ENCODE peak calls at places on chromosomes 11 and 22, in ten cellular contexts. O is neural crest cell; Q is NB4; K is omental fat pad; P is CD8-positive, alpha-beta T cell; M is CD4-positive, alpha-beta T cell; W is testis; N is IMR-90; S is kidney; B is cardiac fibroblast. I is an unnamed sample.

GRCh38 chr11:40100204-40100603 is 1359.2 kb downstream of the LRRC4C start:
- DNase-seq in O (no peak), Q (no peak), K (no peak), P (no peak), M (no peak), W (no peak), N (no peak), S (no peak), B (no peak), I (no peak)

GRCh38 chr22:22384668-22385244 is 123.8 kb downstream of the ZNF280B start:
- DNase-seq in O (no peak), Q (no peak), K (no peak), P (no peak), M (no peak), W (no peak), N (no peak), S (no peak), B (no peak), I (no peak)

GRCh38 chr22:44892243-44892642 is 117.6 kb downstream of the PHF21B start:
- DNase-seq in O (no peak), Q (no peak), K (no peak), P (no peak), M (no peak), W (no peak), N (no peak), S (peak), B (no peak), I (no peak)

GRCh38 chr11:17719028-17719939 is at the start of gene MYOD1:
- DNase-seq in O (no peak), Q (no peak), K (no peak), P (no peak), M (no peak), W (no peak), N (no peak), S (no peak), B (no peak), I (no peak)

GRCh38 chr22:22935056-22935545 is 47.5 kb downstream of the IGLL5 start:
- DNase-seq in O (no peak), Q (no peak), K (no peak), P (no peak), M (no peak), W (no peak), N (no peak), S (peak), B (no peak), I (no peak)

GRCh38 chr11:61082931-61083531 is 19.3 kb upstream of the CD5 start:
- DNase-seq in O (no peak), Q (no peak), K (no peak), P (no peak), M (peak), W (no peak), N (no peak), S (no peak), B (no peak), I (no peak)

GRCh38 chr11:16739326-16739875 is 954 bp downstream of the C11orf58 start:
- DNase-seq in O (no peak), Q (peak), K (no peak), P (no peak), M (no peak), W (no peak), N (peak), S (no peak), B (peak), I (no peak)

GRCh38 chr22:39949964-39950737 is 10.0 kb upstream of the TMA7B start:
- DNase-seq in O (no peak), Q (no peak), K (no peak), P (no peak), M (no peak), W (no peak), N (no peak), S (no peak), B (no peak), I (no peak)

GRCh38 chr11:15641191-15641810 is 526.6 kb downstream of the INSC start:
- DNase-seq in O (no peak), Q (no peak), K (no peak), P (no peak), M (no peak), W (no peak), N (no peak), S (no peak), B (no peak), I (no peak)

GRCh38 chr11:72243567-72244316 is at the start of gene PHOX2A:
- DNase-seq in O (peak), Q (no peak), K (no peak), P (no peak), M (no peak), W (no peak), N (no peak), S (peak), B (no peak), I (no peak)

GRCh38 chr11:112285918-112286317 is 25.3 kb upstream of the PLET1 start:
- DNase-seq in O (no peak), Q (no peak), K (no peak), P (no peak), M (no peak), W (no peak), N (peak), S (no peak), B (peak), I (no peak)

GRCh38 chr11:112212710-112213109 is 13.5 kb upstream of the PTS start:
- DNase-seq in O (no peak), Q (no peak), K (no peak), P (no peak), M (no peak), W (peak), N (no peak), S (no peak), B (peak), I (no peak)

GRCh38 chr11:34501500-34501899 is 12.1 kb downstream of the ELF5 start:
- DNase-seq in O (no peak), Q (peak), K (no peak), P (no peak), M (no peak), W (no peak), N (peak), S (no peak), B (peak), I (no peak)

GRCh38 chr11:124749920-124750319 is 2.1 kb downstream of the VSIG2 start:
- DNase-seq in O (no peak), Q (no peak), K (no peak), P (no peak), M (no peak), W (no peak), N (no peak), S (no peak), B (no peak), I (no peak)

GRCh38 chr11:35116762-35117588 is 22.0 kb upstream of the CD44 start:
- DNase-seq in O (no peak), Q (no peak), K (no peak), P (no peak), M (no peak), W (no peak), N (peak), S (no peak), B (peak), I (no peak)

GRCh38 chr22:35315141-35315854 is 15.6 kb downstream of the TOM1 start:
- DNase-seq in O (no peak), Q (no peak), K (no peak), P (no peak), M (no peak), W (no peak), N (no peak), S (no peak), B (no peak), I (no peak)

GRCh38 chr11:77661670-77662069 is 24.1 kb upstream of the CLNS1A start:
- DNase-seq in O (no peak), Q (no peak), K (no peak), P (no peak), M (no peak), W (no peak), N (no peak), S (no peak), B (no peak), I (no peak)

GRCh38 chr11:131829725-131830124 is 459.3 kb downstream of the NTM start:
- DNase-seq in O (no peak), Q (no peak), K (no peak), P (no peak), M (no peak), W (no peak), N (no peak), S (no peak), B (no peak), I (no peak)

GRCh38 chr22:29603358-29604191 is at the start of gene NF2:
- DNase-seq in O (peak), Q (peak), K (peak), P (peak), M (peak), W (peak), N (peak), S (peak), B (peak), I (peak)

GRCh38 chr11:111376453-111376871 is 2.6 kb downstream of the POU2AF1 start:
- DNase-seq in O (no peak), Q (no peak), K (no peak), P (no peak), M (no peak), W (no peak), N (no peak), S (no peak), B (no peak), I (no peak)

GRCh38 chr11:113989381-113989780 is 14.5 kb downstream of the HTR3A start:
- DNase-seq in O (no peak), Q (no peak), K (no peak), P (no peak), M (no peak), W (no peak), N (no peak), S (no peak), B (no peak), I (no peak)

GRCh38 chr11:102623128-102623527 is 2.0 kb downstream of the MMP20 start:
- DNase-seq in O (no peak), Q (no peak), K (no peak), P (no peak), M (no peak), W (no peak), N (no peak), S (no peak), B (no peak), I (no peak)

GRCh38 chr11:43269229-43269928 is 42.4 kb upstream of the API5 start:
- DNase-seq in O (no peak), Q (no peak), K (no peak), P (no peak), M (no peak), W (peak), N (no peak), S (peak), B (no peak), I (no peak)

GRCh38 chr11:43268161-43268560 is 43.6 kb upstream of the API5 start:
- DNase-seq in O (no peak), Q (no peak), K (no peak), P (no peak), M (no peak), W (peak), N (no peak), S (peak), B (no peak), I (no peak)

GRCh38 chr11:43270468-43270867 is 41.3 kb upstream of the API5 start:
- DNase-seq in O (no peak), Q (no peak), K (no peak), P (no peak), M (no peak), W (no peak), N (no peak), S (no peak), B (no peak), I (no peak)

GRCh38 chr11:43268786-43269185 is 43.0 kb upstream of the API5 start:
- DNase-seq in O (no peak), Q (no peak), K (no peak), P (no peak), M (no peak), W (no peak), N (no peak), S (no peak), B (no peak), I (no peak)
- TF ChIP-seq CTCF in O (no peak), Q (no peak), K (no peak), P (no peak), M (no peak), W (no peak), N (no peak), S (no peak), B (no peak), I (no peak)

GRCh38 chr22:19036523-19037273 is 85.5 kb downstream of the DGCR2 start:
- DNase-seq in O (no peak), Q (peak), K (no peak), P (no peak), M (no peak), W (no peak), N (peak), S (peak), B (peak), I (no peak)
- TF ChIP-seq CTCF in O (no peak), Q (no peak), K (no peak), P (no peak), M (no peak), W (no peak), N (no peak), S (no peak), B (peak), I (no peak)

GRCh38 chr22:36368359-36368983 is 19.3 kb downstream of the MYH9 start:
- DNase-seq in O (no peak), Q (no peak), K (no peak), P (no peak), M (no peak), W (no peak), N (peak), S (no peak), B (peak), I (no peak)
- TF ChIP-seq CTCF in O (peak), Q (no peak), K (no peak), P (no peak), M (peak), W (no peak), N (peak), S (no peak), B (no peak), I (no peak)

GRCh38 chr11:46391578-46392420 is at the start of gene CHRM4:
- DNase-seq in O (peak), Q (peak), K (no peak), P (no peak), M (no peak), W (peak), N (peak), S (no peak), B (peak), I (no peak)
- TF ChIP-seq CTCF in O (peak), Q (peak), K (no peak), P (no peak), M (no peak), W (no peak), N (peak), S (no peak), B (peak), I (no peak)

DNA sequence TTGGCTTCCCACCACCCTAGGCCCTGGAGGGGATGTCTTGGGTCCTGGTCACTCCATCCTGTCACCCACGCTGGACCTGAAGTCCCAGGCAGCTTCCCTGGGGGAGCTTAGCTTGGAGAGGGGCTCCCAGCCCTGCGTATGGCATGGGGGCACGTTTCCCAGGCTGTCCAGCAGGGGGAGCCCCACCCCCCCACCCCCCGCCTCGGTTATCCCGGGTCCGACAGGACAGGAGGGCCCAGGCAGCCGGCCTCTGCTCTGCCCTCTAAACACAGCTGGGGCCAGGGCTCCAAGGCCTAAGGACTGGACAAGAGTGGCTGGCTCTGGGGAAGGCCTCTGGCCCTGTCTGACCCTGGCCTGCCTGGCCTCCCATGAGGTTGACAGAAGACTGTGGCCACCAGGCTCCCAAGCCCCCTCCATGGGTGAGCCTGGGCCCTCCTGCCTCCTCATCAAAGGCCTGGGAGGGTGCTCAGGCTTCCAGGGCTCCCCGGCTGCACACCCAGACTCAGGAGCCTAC is 104.8 kb downstream of the NECTIN1 start:
- DNase-seq in O (no peak), Q (peak), K (no peak), P (no peak), M (no peak), W (no peak), N (no peak), S (no peak), B (no peak), I (no peak)
- TF ChIP-seq CTCF in O (peak), Q (peak), K (no peak), P (peak), M (peak), W (no peak), N (peak), S (peak), B (peak), I (peak)

DNA sequence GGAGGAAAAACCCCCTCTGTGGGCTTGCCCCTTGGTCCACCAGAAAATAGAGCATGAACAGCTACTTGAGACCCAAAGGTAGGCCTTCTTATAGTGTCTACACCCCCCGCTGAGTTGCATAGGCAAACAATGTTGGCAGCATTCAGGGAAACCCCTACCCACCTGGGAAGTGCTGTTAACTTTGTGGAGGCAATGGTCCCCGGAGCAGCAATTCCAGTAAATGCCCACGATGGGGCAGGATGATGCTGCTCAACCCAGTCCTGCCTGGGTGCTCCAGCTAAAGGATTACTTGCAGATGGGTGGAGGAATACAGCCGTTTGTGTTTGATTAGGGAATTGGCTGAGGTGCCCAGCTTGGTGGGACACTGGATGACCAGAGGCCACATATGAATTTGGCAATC is 381.3 kb upstream of the ANO5 start:
- DNase-seq in O (no peak), Q (no peak), K (no peak), P (no peak), M (no peak), W (peak), N (no peak), S (no peak), B (no peak), I (no peak)
- TF ChIP-seq CTCF in O (no peak), Q (no peak), K (no peak), P (no peak), M (no peak), W (no peak), N (no peak), S (no peak), B (no peak), I (no peak)

GRCh38 chr11:64803163-64803845 is at the start of gene MAP4K2:
- DNase-seq in O (peak), Q (peak), K (peak), P (peak), M (peak), W (peak), N (peak), S (peak), B (peak), I (peak)
- TF ChIP-seq CTCF in O (peak), Q (peak), K (no peak), P (no peak), M (no peak), W (no peak), N (peak), S (no peak), B (no peak), I (peak)

DNA sequence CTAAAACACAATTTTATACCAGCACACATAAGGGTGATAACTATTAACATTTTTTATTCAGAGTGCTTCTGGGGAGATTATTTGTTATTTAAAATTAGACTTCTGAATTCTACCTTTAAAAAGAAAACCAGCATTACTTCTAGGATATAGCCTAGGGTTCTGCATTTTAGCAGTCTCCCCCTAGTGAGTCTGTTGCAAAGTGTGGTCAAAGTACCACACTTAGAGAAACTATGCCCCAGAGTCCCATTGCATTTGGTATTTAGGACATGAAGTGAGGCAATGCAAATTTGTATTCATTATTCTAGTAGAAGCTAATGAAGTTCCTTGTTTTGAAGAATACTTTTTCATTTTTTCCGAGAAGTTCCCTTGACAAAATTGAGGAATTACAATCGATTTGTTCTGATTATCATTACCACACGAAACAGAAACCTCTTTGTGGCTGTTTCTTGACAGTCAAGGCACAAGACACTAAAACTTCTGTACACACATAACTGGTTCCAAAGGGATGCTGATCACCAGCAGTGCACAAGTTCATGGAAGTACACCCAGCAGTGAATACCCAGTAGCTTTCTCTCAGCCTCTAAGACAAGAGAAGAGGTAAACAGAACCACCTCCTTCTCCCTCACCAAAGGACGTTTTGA is 27.4 kb upstream of the CCDC34 start:
- DNase-seq in O (no peak), Q (no peak), K (no peak), P (no peak), M (no peak), W (no peak), N (no peak), S (no peak), B (no peak), I (no peak)
- TF ChIP-seq CTCF in O (no peak), Q (no peak), K (no peak), P (no peak), M (no peak), W (no peak), N (no peak), S (no peak), B (no peak), I (no peak)

GRCh38 chr11:86214710-86215109 is 29.8 kb upstream of the EED start:
- DNase-seq in O (no peak), Q (peak), K (no peak), P (no peak), M (no peak), W (no peak), N (no peak), S (no peak), B (no peak), I (no peak)
- TF ChIP-seq CTCF in O (no peak), Q (peak), K (no peak), P (no peak), M (no peak), W (no peak), N (no peak), S (no peak), B (peak), I (no peak)

I was measured in natural killer cell.